ENCODE peak calls at places on chromosome 5, in seven cellular contexts. I is HCT116, H is HepG2, E is A549, X is WTC11, Z is endothelial cell of umbilical vein, F is H1. K is an unnamed sample.

GRCh38 chr5:179699640-179700298 is 1.0 kb downstream of the CANX start:
- DNase-seq in X (no peak), H (peak; percentile 57), F (no peak), E (peak; percentile 29), I (no peak), Z (peak; percentile 60), K (peak; percentile 59)

GRCh38 chr5:3009605-3010004 is 258.1 kb upstream of the IRX2 start:
- DNase-seq in I (no peak), E (no peak), Z (no peak), X (no peak), H (no peak), F (no peak), K (no peak)

GRCh38 chr5:56319281-56320242 is 86.4 kb upstream of the ANKRD55 start:
- DNase-seq in I (no peak), Z (no peak), E (no peak), H (peak; percentile 26), F (no peak), X (no peak), K (peak; percentile 67)

GRCh38 chr5:154467655-154468354 is 10.2 kb downstream of the HAND1 start:
- DNase-seq in I (peak; percentile 47), E (peak; percentile 65), X (peak; percentile 90), F (no peak), H (peak; percentile 31), Z (peak; percentile 56), K (peak; percentile 72)

GRCh38 chr5:156559955-156560354 is 233.0 kb downstream of the SGCD start:
- DNase-seq in E (no peak), Z (no peak), H (no peak), F (no peak), X (no peak), I (no peak), K (no peak)

GRCh38 chr5:106127341-106127781 is 1543.4 kb downstream of the EFNA5 start:
- DNase-seq in H (no peak), F (no peak), I (no peak), Z (no peak), E (no peak), X (no peak), K (no peak)

GRCh38 chr5:24630925-24631324 is 13.9 kb downstream of the CDH10 start:
- DNase-seq in F (no peak), Z (no peak), X (no peak), E (no peak), H (no peak), I (no peak), K (no peak)

GRCh38 chr5:174319551-174319950 is 274.0 kb downstream of the NSG2 start:
- DNase-seq in Z (no peak), H (no peak), X (no peak), I (no peak), E (no peak), F (no peak), K (no peak)

GRCh38 chr5:42074353-42074752 is 149.3 kb downstream of the FBXO4 start:
- DNase-seq in I (no peak), E (no peak), Z (no peak), H (peak; percentile 68), X (no peak), F (no peak), K (no peak)

GRCh38 chr5:149735066-149735465 is 5.0 kb downstream of the PPARGC1B start:
- DNase-seq in H (no peak), I (no peak), Z (peak; percentile 51), F (no peak), X (no peak), E (no peak), K (peak; percentile 71)

GRCh38 chr5:43661102-43661501 is 58.1 kb downstream of the NNT start:
- DNase-seq in Z (no peak), E (peak; percentile 62), F (no peak), X (peak; percentile 17), I (peak; percentile 35), H (peak; percentile 40), K (peak; percentile 49)

GRCh38 chr5:107431998-107432397 is 238.7 kb downstream of the EFNA5 start:
- DNase-seq in X (no peak), H (no peak), Z (peak; percentile 91), F (no peak), E (no peak), I (no peak), K (no peak)

GRCh38 chr5:160310910-160311295 is 1.5 kb downstream of the CCNJL start:
- DNase-seq in I (no peak), F (no peak), Z (no peak), E (no peak), X (peak; percentile 32), H (no peak), K (no peak)

GRCh38 chr5:88606173-88606572 is 276.8 kb downstream of the MEF2C start:
- DNase-seq in E (no peak), I (no peak), X (no peak), F (no peak), H (no peak), Z (no peak), K (no peak)

GRCh38 chr5:68395844-68396523 is 180.4 kb downstream of the PIK3R1 start:
- DNase-seq in F (no peak), H (peak; percentile 91), I (no peak), Z (no peak), X (no peak), E (peak; percentile 20), K (no peak)

GRCh38 chr5:1037671-1038416 is 29.2 kb downstream of the NKD2 start:
- DNase-seq in Z (no peak), I (no peak), X (no peak), H (no peak), F (no peak), E (no peak), K (no peak)

GRCh38 chr5:145237843-145238242 is 597.3 kb downstream of the PRELID2 start:
- DNase-seq in H (peak; percentile 50), Z (peak; percentile 72), E (peak; percentile 56), F (peak; percentile 46), I (peak; percentile 69), X (peak; percentile 73), K (peak; percentile 68)
- TF ChIP-seq MAX in H (no peak), Z (no peak), E (no peak), F (peak; percentile 82), I (no peak), X (peak; percentile 74), K (no peak)

GRCh38 chr5:151694035-151694485 is 7.3 kb upstream of the SPARC start:
- DNase-seq in E (peak; percentile 16), Z (no peak), X (no peak), F (no peak), H (peak; percentile 97), I (no peak), K (no peak)
- TF ChIP-seq MAX in E (no peak), Z (no peak), X (no peak), F (no peak), H (no peak), I (no peak), K (no peak)

GRCh38 chr5:66306844-66307315 is 162.8 kb downstream of the SREK1 start:
- DNase-seq in X (no peak), F (no peak), H (no peak), I (no peak), Z (peak; percentile 49), E (no peak), K (no peak)

GRCh38 chr5:66307647-66308257 is 163.7 kb downstream of the SREK1 start:
- DNase-seq in E (peak; percentile 71), Z (peak; percentile 69), X (no peak), I (peak; percentile 56), H (peak; percentile 61), F (no peak), K (peak; percentile 68)

GRCh38 chr5:66302344-66302743 is 158.2 kb downstream of the SREK1 start:
- DNase-seq in Z (no peak), H (no peak), E (no peak), F (no peak), I (no peak), X (no peak), K (no peak)

DNA sequence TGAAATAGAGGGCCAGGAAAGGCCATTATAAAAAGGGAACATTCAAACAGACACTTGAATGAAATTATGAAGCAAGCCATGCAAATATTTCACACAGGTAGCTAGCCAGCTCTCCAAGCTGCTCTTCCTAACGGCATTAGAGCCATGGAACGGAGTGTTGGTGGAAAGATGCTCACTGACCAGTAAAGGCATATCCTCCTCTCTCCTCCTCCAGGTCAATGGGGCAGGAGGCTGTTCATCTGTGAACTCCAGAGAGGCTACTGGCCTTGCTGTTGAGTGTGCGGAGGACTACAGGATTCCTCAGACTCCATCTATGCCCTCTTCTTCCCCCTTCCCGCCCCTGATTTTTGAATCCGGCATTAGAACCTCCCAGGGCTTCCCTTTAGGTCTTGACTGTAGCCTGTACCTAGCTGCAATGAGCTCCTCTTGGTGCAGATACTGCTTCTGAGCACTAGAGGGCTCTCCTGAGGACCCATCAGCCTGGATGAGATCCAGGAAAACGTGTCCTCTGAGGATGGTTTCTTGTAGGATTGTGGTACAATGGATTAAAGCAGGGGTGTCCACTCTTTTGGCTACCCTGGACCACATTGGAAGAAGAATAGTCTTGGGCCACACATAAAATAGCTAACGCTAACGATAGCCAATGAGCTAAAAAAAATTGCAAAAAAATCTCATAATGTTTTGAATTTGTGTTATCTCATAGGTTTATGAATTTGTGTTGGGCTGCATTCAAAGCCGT is 162.2 kb downstream of the SREK1 start:
- DNase-seq in X (peak; percentile 59), I (peak; percentile 63), Z (peak; percentile 72), E (peak; percentile 66), F (peak; percentile 34), H (peak; percentile 55), K (peak; percentile 53)
- TF ChIP-seq MAX in X (no peak), I (no peak), Z (no peak), E (no peak), F (no peak), H (no peak), K (no peak)

GRCh38 chr5:144453753-144454152 is 283.1 kb downstream of the KCTD16 start:
- DNase-seq in I (no peak), E (no peak), F (no peak), Z (no peak), X (no peak), H (no peak), K (no peak)
- TF ChIP-seq MAX in I (no peak), E (no peak), F (no peak), Z (no peak), X (no peak), H (no peak), K (no peak)

GRCh38 chr5:72788851-72789505 is 27.5 kb upstream of the TNPO1 start:
- DNase-seq in Z (no peak), F (no peak), E (peak; percentile 77), H (peak; percentile 12), X (no peak), I (no peak), K (no peak)
- TF ChIP-seq MAX in Z (no peak), F (no peak), E (no peak), H (no peak), X (no peak), I (no peak), K (no peak)